ENCODE peak calls at places on chromosomes 3 and 15, in four cellular contexts. Y is GM12878, H is HepG2, O is K562. J is an unnamed sample.

GRCh38 chr3:61778095-61778494 is 216.7 kb downstream of the PTPRG start:
- DNase-seq in Y (no peak), H (peak), O (peak), J (no peak)

GRCh38 chr15:72285927-72286516 is 13.7 kb upstream of the PARP6 start:
- DNase-seq in Y (no peak), H (peak), O (peak), J (peak)

GRCh38 chr3:21508244-21508643 is 242.8 kb downstream of the ZNF385D start:
- DNase-seq in Y (no peak), H (no peak), O (no peak), J (no peak)

GRCh38 chr3:31533169-31533870 is 595 bp downstream of the STT3B start:
- DNase-seq in Y (no peak), H (peak), O (peak), J (peak)

GRCh38 chr3:16176391-16177030 is 2.0 kb downstream of the GALNT15 start:
- DNase-seq in Y (no peak), H (no peak), O (no peak), J (no peak)

GRCh38 chr3:151925419-151925818 is 52.0 kb downstream of the SUCNR1 start:
- DNase-seq in Y (no peak), H (no peak), O (no peak), J (no peak)

GRCh38 chr15:33226559-33227181 is 32.2 kb upstream of the FMN1 start:
- DNase-seq in Y (peak), H (no peak), O (peak), J (peak)

GRCh38 chr3:81684739-81685395 is 76.6 kb downstream of the GBE1 start:
- DNase-seq in Y (no peak), H (peak), O (peak), J (no peak)

GRCh38 chr15:70316059-70316600 is 218.4 kb upstream of the TLE3 start:
- DNase-seq in Y (no peak), H (no peak), O (no peak), J (no peak)

GRCh38 chr3:52444860-52445793 is at the start of gene SEMA3G:
- DNase-seq in Y (no peak), H (peak), O (peak), J (peak)

GRCh38 chr3:126338796-126339241 is 18.4 kb downstream of the KLF15 start:
- DNase-seq in Y (no peak), H (no peak), O (no peak), J (peak)

GRCh38 chr3:119304201-119304713 is 10.1 kb downstream of the ARHGAP31 start:
- DNase-seq in Y (no peak), H (no peak), O (no peak), J (no peak)

GRCh38 chr15:29141206-29141907 is 128.3 kb downstream of the NSMCE3 start:
- DNase-seq in Y (no peak), H (no peak), O (no peak), J (no peak)

GRCh38 chr3:2883292-2883691 is 226.9 kb downstream of the IL5RA start:
- DNase-seq in Y (no peak), H (no peak), O (no peak), J (no peak)

GRCh38 chr3:118793176-118793575 is 241.5 kb downstream of the IGSF11 start:
- DNase-seq in Y (no peak), H (no peak), O (no peak), J (no peak)

GRCh38 chr3:30437172-30437571 is 169.2 kb upstream of the TGFBR2 start:
- DNase-seq in Y (no peak), H (no peak), O (no peak), J (no peak)

GRCh38 chr15:101567089-101567488 is 77.6 kb upstream of the PCSK6 start:
- DNase-seq in Y (no peak), H (no peak), O (no peak), J (no peak)

GRCh38 chr3:32451049-32451659 is 51.5 kb downstream of the CMTM6 start:
- DNase-seq in Y (no peak), H (no peak), O (no peak), J (no peak)

GRCh38 chr3:72565593-72565992 is 282.7 kb downstream of the SHQ1 start:
- DNase-seq in Y (no peak), H (no peak), O (no peak), J (no peak)

GRCh38 chr3:181916018-181916417 is 204.3 kb downstream of the SOX2 start:
- DNase-seq in Y (no peak), H (no peak), O (no peak), J (no peak)

GRCh38 chr15:90814193-90814811 is 54.1 kb upstream of the FURIN start:
- DNase-seq in Y (no peak), H (no peak), O (no peak), J (no peak)

GRCh38 chr3:149016669-149017541 is 25.6 kb downstream of the GYG1 start:
- DNase-seq in Y (no peak), H (no peak), O (no peak), J (no peak)

GRCh38 chr3:53796161-53796560 is 50.1 kb downstream of the CHDH start:
- DNase-seq in Y (no peak), H (no peak), O (no peak), J (no peak)

GRCh38 chr15:25170781-25171110 is 216.0 kb downstream of the SNRPN start:
- DNase-seq in Y (no peak), H (no peak), O (no peak), J (no peak)

GRCh38 chr3:193842832-193843446 is 249.9 kb downstream of the OPA1 start:
- DNase-seq in Y (no peak), H (no peak), O (peak), J (no peak)

GRCh38 chr15:39061952-39062464 is 497.4 kb upstream of the RASGRP1 start:
- DNase-seq in Y (no peak), H (no peak), O (no peak), J (no peak)

GRCh38 chr15:95327661-95328060 is 1002.8 kb upstream of the NR2F2 start:
- DNase-seq in Y (no peak), H (no peak), O (no peak), J (no peak)

GRCh38 chr3:66572938-66573710 is 72.3 kb upstream of the LRIG1 start:
- DNase-seq in Y (no peak), H (peak), O (peak), J (peak)

GRCh38 chr3:95310560-95310959 is 1247.7 kb downstream of the NSUN3 start:
- DNase-seq in Y (no peak), H (no peak), O (no peak), J (no peak)

GRCh38 chr15:80773122-80773551 is 6.0 kb upstream of the CEMIP start:
- DNase-seq in Y (no peak), H (no peak), O (no peak), J (no peak)

GRCh38 chr3:50165388-50166308 is 10.5 kb downstream of the SEMA3F start:
- DNase-seq in Y (no peak), H (no peak), O (no peak), J (no peak)

GRCh38 chr3:49813497-49814174 is at the start of gene UBA7:
- DNase-seq in Y (no peak), H (peak), O (peak), J (no peak)

GRCh38 chr3:123412811-123413588 is 35.9 kb downstream of the ADCY5 start:
- DNase-seq in Y (no peak), H (no peak), O (no peak), J (no peak)

GRCh38 chr15:64348455-64348854 is 7.5 kb downstream of the CSNK1G1 start:
- DNase-seq in Y (no peak), H (no peak), O (no peak), J (no peak)

GRCh38 chr3:67819447-67819846 is 165.0 kb upstream of the SUCLG2 start:
- DNase-seq in Y (no peak), H (no peak), O (peak), J (no peak)

GRCh38 chr3:28347374-28348285 is 891 bp upstream of the ZCWPW2 start:
- DNase-seq in Y (no peak), H (no peak), O (peak), J (no peak)

GRCh38 chr15:67048281-67049279 is 16.8 kb upstream of the SMAD3 start:
- DNase-seq in Y (no peak), H (peak), O (no peak), J (no peak)

GRCh38 chr15:67050062-67050461 is 15.3 kb upstream of the SMAD3 start:
- DNase-seq in Y (no peak), H (no peak), O (no peak), J (no peak)

GRCh38 chr15:67051088-67051659 is 14.2 kb upstream of the SMAD3 start:
- DNase-seq in Y (no peak), H (no peak), O (no peak), J (no peak)

GRCh38 chr15:67050522-67051087 is 14.8 kb upstream of the SMAD3 start:
- DNase-seq in Y (no peak), H (no peak), O (no peak), J (no peak)

DNA sequence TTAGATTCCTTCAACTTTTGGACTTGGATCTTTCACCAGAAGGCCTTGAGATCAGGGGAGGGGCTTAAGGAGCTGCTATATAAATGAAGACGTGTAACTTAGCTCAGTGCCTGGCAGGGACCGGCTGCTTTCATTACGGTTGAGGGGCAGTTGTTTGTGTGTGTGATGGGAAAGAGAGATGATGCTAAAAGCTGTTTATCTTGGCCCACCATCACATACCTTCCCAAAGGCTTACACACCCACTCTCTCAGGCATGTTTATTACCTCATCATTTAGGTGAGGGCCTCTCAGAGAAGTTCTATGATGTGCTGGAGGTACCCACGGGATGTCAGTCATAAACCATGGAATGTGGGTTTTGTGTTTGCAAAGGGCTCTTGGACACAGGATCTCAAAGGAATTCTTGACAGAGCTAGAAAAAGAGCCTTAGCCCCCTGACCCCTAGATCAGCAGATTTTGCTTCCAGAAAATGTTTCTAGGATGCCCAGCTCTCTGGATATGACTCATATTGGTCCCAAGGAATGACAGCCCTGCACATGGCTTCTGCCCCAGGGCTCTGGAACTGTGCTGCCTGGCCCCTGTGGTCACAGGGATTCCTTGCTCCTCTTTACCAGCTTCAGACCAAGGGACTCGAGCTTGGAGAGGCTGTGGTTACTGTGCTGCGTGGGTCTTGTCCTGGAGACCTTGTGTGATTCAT is 15.9 kb upstream of the SMAD3 start:
- DNase-seq in Y (no peak), H (peak), O (no peak), J (no peak)
- TF ChIP-seq MAX in Y (no peak), H (peak), O (no peak), J (no peak)

GRCh38 chr15:75545066-75545465 is 34.0 kb downstream of the PTPN9 start:
- DNase-seq in Y (no peak), H (no peak), O (peak), J (no peak)

GRCh38 chr15:75538376-75538775 is 40.7 kb downstream of the PTPN9 start:
- DNase-seq in Y (no peak), H (no peak), O (no peak), J (no peak)

GRCh38 chr15:75544273-75544862 is 34.7 kb downstream of the PTPN9 start:
- DNase-seq in Y (no peak), H (no peak), O (no peak), J (no peak)

DNA sequence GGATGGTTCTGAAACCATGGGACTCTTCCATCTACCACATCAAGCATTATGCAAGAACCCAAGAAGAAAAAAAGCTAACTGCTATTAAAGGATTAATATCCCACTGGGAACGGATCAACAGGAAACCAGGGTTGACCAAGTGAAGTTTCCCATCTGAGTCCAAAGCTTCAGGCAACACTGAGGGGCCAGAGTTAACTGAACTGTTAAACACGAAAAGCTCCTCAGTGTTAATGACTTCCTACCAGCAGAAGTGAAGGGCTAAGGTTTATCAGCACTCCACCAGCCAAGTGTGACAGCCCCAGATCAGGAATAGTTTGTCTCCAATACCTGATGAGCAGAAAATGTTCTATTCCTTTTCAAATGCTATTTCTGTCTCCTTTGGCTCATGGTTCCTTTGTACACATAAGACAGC is 36.7 kb downstream of the PTPN9 start:
- DNase-seq in Y (no peak), H (no peak), O (peak), J (no peak)
- TF ChIP-seq CREM in Y (no peak), H (no peak), O (no peak), J (no peak)

GRCh38 chr15:100202309-100202943 is 139.3 kb downstream of the ADAMTS17 start:
- DNase-seq in Y (no peak), H (no peak), O (no peak), J (no peak)

GRCh38 chr15:100200287-100200772 is 141.4 kb downstream of the ADAMTS17 start:
- DNase-seq in Y (no peak), H (no peak), O (no peak), J (no peak)

GRCh38 chr15:100199711-100200286 is 142.0 kb downstream of the ADAMTS17 start:
- DNase-seq in Y (no peak), H (no peak), O (no peak), J (no peak)

GRCh38 chr15:100204211-100204610 is 137.6 kb downstream of the ADAMTS17 start:
- DNase-seq in Y (no peak), H (no peak), O (no peak), J (no peak)

GRCh38 chr15:100201376-100202280 is 140.1 kb downstream of the ADAMTS17 start:
- DNase-seq in Y (peak), H (no peak), O (no peak), J (no peak)
- TF ChIP-seq ATF2 in Y (no peak), H (no peak), O (no peak), J (no peak)

GRCh38 chr15:77292924-77293558 is 126.9 kb downstream of the PEAK1 start:
- DNase-seq in Y (no peak), H (no peak), O (no peak), J (no peak)
- TF ChIP-seq MAX in Y (no peak), H (no peak), O (no peak), J (no peak)

DNA sequence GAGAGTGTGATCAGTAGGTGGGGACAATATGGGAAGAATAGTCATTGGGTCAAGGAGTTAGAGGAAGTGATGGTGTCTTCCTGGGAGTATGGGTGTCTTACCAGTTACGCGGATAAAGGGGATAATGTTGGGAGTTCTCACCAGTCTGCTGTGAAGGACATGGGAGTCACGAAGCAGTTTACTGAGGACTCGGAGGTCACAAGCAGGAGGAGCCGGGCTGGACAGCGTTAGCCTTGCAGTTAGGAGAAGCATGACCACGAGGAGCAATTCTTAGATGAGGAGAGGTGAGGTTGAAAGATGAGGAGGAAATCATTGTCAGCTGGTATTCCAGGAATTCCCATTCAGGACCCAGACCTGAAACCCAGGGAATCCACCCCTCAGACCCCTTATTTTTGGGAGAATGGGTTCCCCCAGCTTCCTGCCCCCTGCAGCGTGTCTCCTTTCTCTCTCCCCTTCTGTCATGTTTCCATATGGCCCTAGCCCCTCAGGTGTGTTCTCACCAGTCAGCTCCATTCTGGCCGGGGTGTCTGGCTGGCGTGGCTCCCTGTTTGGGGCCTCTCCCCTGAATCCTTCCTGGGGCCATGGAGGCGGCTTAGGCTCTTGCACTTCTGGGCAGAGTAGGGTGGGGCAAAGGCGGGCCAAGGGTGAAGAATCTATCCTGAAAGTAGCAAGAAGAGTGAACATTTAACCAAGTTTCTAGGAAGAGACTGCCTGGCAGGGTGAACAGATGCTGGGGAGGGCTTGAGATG is 2.1 kb downstream of the THPO start:
- DNase-seq in Y (no peak), H (no peak), O (no peak), J (no peak)
- TF ChIP-seq CREM in Y (no peak), H (no peak), O (no peak), J (no peak)

J was measured in WTC11.